ENCODE peak calls at places on chromosome 15, in four cellular contexts. One of them, this sample, is unnamed.
A peak's percentile ranks its signal among the peaks of the same experiment; 100 is the strongest.

GRCh38 chr15:80162059-80162554 is 9.3 kb downstream of the FAH start:
- DNase-seq in SK-N-SH: no peak
- DNase-seq in HCT116: no peak
- DNase-seq in K562: no peak
- DNase-seq in this sample: peak; percentile 54

GRCh38 chr15:76333720-76334437 is 2.7 kb upstream of the ISL2 start:
- DNase-seq in SK-N-SH: peak; percentile 56
- DNase-seq in HCT116: no peak
- DNase-seq in K562: peak; percentile 39
- DNase-seq in this sample: peak; percentile 85

GRCh38 chr15:83155937-83156336 is 48.5 kb downstream of the TM6SF1 start:
- DNase-seq in SK-N-SH: no peak
- DNase-seq in HCT116: no peak
- DNase-seq in K562: no peak
- DNase-seq in this sample: no peak

GRCh38 chr15:41801850-41802455 is 25.9 kb upstream of the JMJD7 start:
- DNase-seq in SK-N-SH: no peak
- DNase-seq in HCT116: no peak
- DNase-seq in K562: no peak
- DNase-seq in this sample: no peak

GRCh38 chr15:92797168-92798052 is 102.7 kb upstream of the CHD2 start:
- DNase-seq in SK-N-SH: peak; percentile 62
- DNase-seq in HCT116: peak; percentile 73
- DNase-seq in K562: peak; percentile 56
- DNase-seq in this sample: peak; percentile 78

GRCh38 chr15:69666441-69666882 is 213.8 kb downstream of the RPLP1 start:
- DNase-seq in SK-N-SH: no peak
- DNase-seq in HCT116: no peak
- DNase-seq in K562: no peak
- DNase-seq in this sample: no peak

GRCh38 chr15:100859970-100860828 is 19.4 kb upstream of the ALDH1A3 start:
- DNase-seq in SK-N-SH: no peak
- DNase-seq in HCT116: no peak
- DNase-seq in K562: no peak
- DNase-seq in this sample: no peak

GRCh38 chr15:100877551-100877950 is 2.1 kb upstream of the ALDH1A3 start:
- DNase-seq in SK-N-SH: no peak
- DNase-seq in HCT116: peak; percentile 66
- DNase-seq in K562: no peak
- DNase-seq in this sample: no peak

GRCh38 chr15:22918056-22918455 is 62.1 kb downstream of the CYFIP1 start:
- DNase-seq in SK-N-SH: no peak
- DNase-seq in HCT116: peak; percentile 23
- DNase-seq in K562: no peak
- DNase-seq in this sample: no peak

GRCh38 chr15:29135266-29135665 is 134.4 kb downstream of the NSMCE3 start:
- DNase-seq in SK-N-SH: no peak
- DNase-seq in HCT116: no peak
- DNase-seq in K562: no peak
- DNase-seq in this sample: no peak

GRCh38 chr15:58889363-58889762 is 44.1 kb downstream of the SLTM start:
- DNase-seq in SK-N-SH: no peak
- DNase-seq in HCT116: no peak
- DNase-seq in K562: no peak
- DNase-seq in this sample: no peak

GRCh38 chr15:78672285-78673003 is 31.4 kb upstream of the CHRNB4 start:
- DNase-seq in SK-N-SH: no peak
- DNase-seq in HCT116: no peak
- DNase-seq in K562: no peak
- DNase-seq in this sample: no peak

GRCh38 chr15:90315276-90315982 is 36.7 kb upstream of the ZNF774 start:
- DNase-seq in SK-N-SH: no peak
- DNase-seq in HCT116: no peak
- DNase-seq in K562: no peak
- DNase-seq in this sample: peak; percentile 30

GRCh38 chr15:45702041-45702440 is 67.2 kb downstream of the SQOR start:
- DNase-seq in SK-N-SH: no peak
- DNase-seq in HCT116: no peak
- DNase-seq in K562: no peak
- DNase-seq in this sample: no peak

GRCh38 chr15:64246364-64247189 is 83.8 kb upstream of the PPIB start:
- DNase-seq in SK-N-SH: no peak
- DNase-seq in HCT116: peak; percentile 87
- DNase-seq in K562: peak; percentile 70
- DNase-seq in this sample: peak; percentile 61

GRCh38 chr15:54083501-54083900 is 105.3 kb downstream of the UNC13C start:
- DNase-seq in SK-N-SH: no peak
- DNase-seq in HCT116: no peak
- DNase-seq in K562: no peak
- DNase-seq in this sample: no peak

DNA sequence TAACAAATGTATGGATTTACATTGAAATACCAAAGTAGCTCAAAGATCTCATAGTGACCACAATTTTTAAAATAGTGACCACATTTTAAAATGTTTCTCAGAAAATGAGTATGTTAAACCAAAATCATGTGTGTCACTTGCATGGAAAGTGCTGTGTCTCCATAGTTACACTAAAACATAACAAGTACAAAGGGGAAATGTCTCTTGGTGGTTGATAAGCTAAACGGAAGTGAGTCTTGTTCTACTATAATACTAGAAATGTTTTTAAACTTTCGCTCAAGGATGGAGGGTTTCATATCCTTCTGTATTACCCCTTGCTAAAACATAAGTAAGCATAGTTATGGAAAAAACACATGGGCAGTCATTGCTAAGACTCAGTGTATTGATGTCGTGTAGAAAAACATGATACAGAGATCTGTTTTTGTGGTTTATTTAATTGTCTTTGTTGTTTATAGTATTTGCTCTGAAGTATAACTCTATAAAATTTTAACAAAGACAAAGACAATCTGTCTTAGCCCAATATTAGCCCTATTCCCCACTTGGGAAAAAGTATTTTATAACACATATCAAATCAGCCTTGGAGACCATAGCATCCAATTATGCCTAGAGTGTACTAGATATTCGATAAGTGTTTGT is 27.0 kb upstream of the DENND4A start:
- DNase-seq in SK-N-SH: no peak
- DNase-seq in HCT116: no peak
- DNase-seq in K562: peak; percentile 44
- DNase-seq in this sample: no peak
- TF ChIP-seq YY1 in SK-N-SH: no peak
- TF ChIP-seq YY1 in HCT116: no peak
- TF ChIP-seq YY1 in K562: no peak
- TF ChIP-seq YY1 in this sample: no peak

GRCh38 chr15:40088929-40089755 is 19.5 kb downstream of the BMF start:
- DNase-seq in SK-N-SH: no peak
- DNase-seq in HCT116: no peak
- DNase-seq in K562: peak; percentile 62
- DNase-seq in this sample: no peak
- TF ChIP-seq ELF1 in SK-N-SH: no peak
- TF ChIP-seq ELF1 in HCT116: no peak
- TF ChIP-seq ELF1 in K562: no peak
- TF ChIP-seq ELF1 in this sample: no peak

GRCh38 chr15:84907731-84908130 is 23.3 kb downstream of the SLC28A1 start:
- DNase-seq in SK-N-SH: no peak
- DNase-seq in HCT116: no peak
- DNase-seq in K562: no peak
- DNase-seq in this sample: no peak

GRCh38 chr15:84909029-84909428 is 24.6 kb downstream of the SLC28A1 start:
- DNase-seq in SK-N-SH: no peak
- DNase-seq in HCT116: no peak
- DNase-seq in K562: no peak
- DNase-seq in this sample: no peak

GRCh38 chr15:84909782-84910181 is 25.3 kb downstream of the SLC28A1 start:
- DNase-seq in SK-N-SH: no peak
- DNase-seq in HCT116: no peak
- DNase-seq in K562: no peak
- DNase-seq in this sample: no peak

GRCh38 chr15:84910928-84911623 is 26.6 kb downstream of the SLC28A1 start:
- DNase-seq in SK-N-SH: no peak
- DNase-seq in HCT116: no peak
- DNase-seq in K562: no peak
- DNase-seq in this sample: no peak

GRCh38 chr15:84908564-84908963 is 24.1 kb downstream of the SLC28A1 start:
- DNase-seq in SK-N-SH: no peak
- DNase-seq in HCT116: no peak
- DNase-seq in K562: no peak
- DNase-seq in this sample: peak; percentile 21
- TF ChIP-seq YY1 in SK-N-SH: no peak
- TF ChIP-seq YY1 in HCT116: no peak
- TF ChIP-seq YY1 in K562: no peak
- TF ChIP-seq YY1 in this sample: no peak

GRCh38 chr15:62390793-62391543 is 225.9 kb upstream of the C2CD4B start:
- DNase-seq in SK-N-SH: peak; percentile 76
- DNase-seq in HCT116: no peak
- DNase-seq in K562: peak; percentile 27
- DNase-seq in this sample: peak; percentile 32
- TF ChIP-seq ELF1 in SK-N-SH: no peak
- TF ChIP-seq ELF1 in HCT116: no peak
- TF ChIP-seq ELF1 in K562: no peak
- TF ChIP-seq ELF1 in this sample: no peak

DNA sequence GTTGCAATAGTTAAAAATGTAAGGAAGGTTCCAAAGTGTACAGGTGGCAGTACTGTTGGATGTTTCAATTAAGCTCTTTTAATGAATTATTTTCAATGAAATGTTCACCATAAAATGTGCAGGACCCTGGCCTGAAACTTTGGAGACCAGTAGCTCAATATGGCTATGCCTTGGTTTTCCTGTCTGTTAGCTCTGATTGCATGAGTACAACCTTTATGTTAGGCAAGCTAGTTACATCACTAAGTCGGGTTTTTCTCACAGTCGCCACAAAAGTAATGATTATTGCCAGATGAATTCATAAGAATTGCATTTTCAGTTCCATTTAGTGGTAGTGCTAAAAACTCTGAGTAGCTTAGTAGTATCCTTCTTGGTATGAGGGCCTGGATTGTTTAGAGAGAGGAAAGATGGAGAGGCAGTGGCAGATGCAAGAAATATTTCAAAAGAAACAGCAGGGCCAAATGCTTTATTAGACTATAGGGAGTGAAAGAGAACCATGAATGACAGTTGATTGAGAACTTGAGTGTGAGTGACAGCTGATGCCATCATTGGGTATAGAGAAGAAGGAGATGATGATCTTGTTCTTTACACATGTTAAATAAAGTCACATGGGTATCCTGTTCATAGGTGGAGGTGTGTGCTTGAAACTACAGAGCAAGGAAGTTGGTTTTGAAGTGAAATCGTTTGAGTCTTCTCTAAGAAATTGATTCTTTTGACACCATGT is 109.5 kb downstream of the AKAP13 start:
- DNase-seq in SK-N-SH: no peak
- DNase-seq in HCT116: no peak
- DNase-seq in K562: no peak
- DNase-seq in this sample: no peak
- TF ChIP-seq YY1 in SK-N-SH: no peak
- TF ChIP-seq YY1 in HCT116: no peak
- TF ChIP-seq YY1 in K562: no peak
- TF ChIP-seq YY1 in this sample: no peak

DNA sequence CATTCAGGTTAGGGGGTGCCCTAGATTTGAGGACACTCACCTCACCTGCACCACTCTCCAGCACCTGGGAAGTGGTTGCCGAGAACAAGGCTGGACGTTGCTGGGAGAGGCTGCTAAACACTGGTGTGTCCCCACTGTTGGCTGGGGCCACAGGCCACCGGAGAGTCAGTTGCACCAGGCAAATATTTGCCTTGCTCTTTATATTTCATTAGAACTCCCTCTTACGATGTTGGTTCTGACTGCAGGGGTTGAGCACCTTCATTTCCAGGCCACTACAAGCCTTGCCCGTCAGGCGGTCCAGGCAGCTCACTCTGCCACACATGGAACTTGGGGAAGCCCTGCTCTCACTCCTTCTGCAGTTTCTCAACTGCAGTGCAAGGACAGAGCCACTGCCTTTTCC is 30.7 kb downstream of the HCN4 start:
- DNase-seq in SK-N-SH: no peak
- DNase-seq in HCT116: no peak
- DNase-seq in K562: no peak
- DNase-seq in this sample: no peak
- TF ChIP-seq ELF1 in SK-N-SH: no peak
- TF ChIP-seq ELF1 in HCT116: no peak
- TF ChIP-seq ELF1 in K562: no peak
- TF ChIP-seq ELF1 in this sample: no peak

GRCh38 chr15:55991841-55992768 is 1.3 kb downstream of the NEDD4 start:
- DNase-seq in SK-N-SH: no peak
- DNase-seq in HCT116: no peak
- DNase-seq in K562: peak; percentile 8
- DNase-seq in this sample: no peak
- TF ChIP-seq YY1 in SK-N-SH: no peak
- TF ChIP-seq YY1 in HCT116: no peak
- TF ChIP-seq YY1 in K562: no peak
- TF ChIP-seq YY1 in this sample: no peak

GRCh38 chr15:88802991-88803240 is 320 bp upstream of the ACAN start:
- DNase-seq in SK-N-SH: no peak
- DNase-seq in HCT116: no peak
- DNase-seq in K562: no peak
- DNase-seq in this sample: no peak

GRCh38 chr15:88803920-88804247 is 648 bp downstream of the ACAN start:
- DNase-seq in SK-N-SH: no peak
- DNase-seq in HCT116: no peak
- DNase-seq in K562: no peak
- DNase-seq in this sample: no peak

GRCh38 chr15:88805031-88805780 is 2.0 kb downstream of the ACAN start:
- DNase-seq in SK-N-SH: no peak
- DNase-seq in HCT116: no peak
- DNase-seq in K562: no peak
- DNase-seq in this sample: no peak

GRCh38 chr15:88803241-88803919 is at the start of gene ACAN:
- DNase-seq in SK-N-SH: peak; percentile 72
- DNase-seq in HCT116: no peak
- DNase-seq in K562: no peak
- DNase-seq in this sample: no peak

DNA sequence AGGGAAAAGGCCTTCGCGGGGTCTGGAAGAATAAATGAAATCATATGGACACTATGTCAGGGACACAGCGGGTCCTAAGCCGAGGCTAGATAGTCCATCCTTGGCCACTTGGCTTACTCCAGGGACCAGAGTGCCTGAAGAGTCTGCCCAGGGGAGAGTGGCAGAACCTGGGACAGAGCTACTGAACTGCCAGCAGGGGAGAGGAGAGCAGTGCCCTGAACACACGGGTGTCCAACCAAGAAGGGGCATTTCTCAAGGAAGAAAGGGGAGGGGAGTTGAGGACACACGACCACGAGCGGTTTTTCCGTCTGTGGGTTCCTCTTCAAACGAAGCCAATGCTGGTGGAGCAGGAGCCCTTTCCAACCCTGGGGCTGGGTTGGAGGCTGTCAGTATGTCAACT is 1.0 kb downstream of the ACAN start:
- DNase-seq in SK-N-SH: no peak
- DNase-seq in HCT116: no peak
- DNase-seq in K562: no peak
- DNase-seq in this sample: no peak
- TF ChIP-seq ELF1 in SK-N-SH: no peak
- TF ChIP-seq ELF1 in HCT116: no peak
- TF ChIP-seq ELF1 in K562: no peak
- TF ChIP-seq ELF1 in this sample: no peak

GRCh38 chr15:52178765-52179164 is 12.4 kb downstream of the GNB5 start:
- DNase-seq in SK-N-SH: peak; percentile 33
- DNase-seq in HCT116: no peak
- DNase-seq in K562: no peak
- DNase-seq in this sample: no peak
- TF ChIP-seq YY1 in SK-N-SH: no peak
- TF ChIP-seq YY1 in HCT116: no peak
- TF ChIP-seq YY1 in K562: no peak
- TF ChIP-seq YY1 in this sample: no peak